ENCODE peak calls at places on chromosome X, in nine cellular contexts. P is stimulated activated CD8-positive, alpha-beta memory T cell treated with anti-CD3 and anti-CD28 coated beads, Interleukin-4, amount 100 ng/mL, for 48 hours; C is nucleus accumbens; X is frontal cortex; V is germinal center; I is fibroblast of pulmonary artery; S is upper lobe of right lung; L is GM13976; N is NCI-H460. G is an unnamed sample.

GRCh38 chrX:129478516-129478915 is 44.8 kb downstream of the SMARCA1 start:
- DNase-seq in P (no peak), V (no peak), L (no peak), C (no peak), I (peak; percentile 43), N (no peak), S (no peak), X (no peak), G (no peak)

GRCh38 chrX:72685810-72686465 is 28.2 kb downstream of the PHKA1 start:
- DNase-seq in N (no peak), I (peak; percentile 7), C (no peak), P (no peak), L (no peak), S (no peak), X (no peak), V (no peak), G (no peak)

GRCh38 chrX:115622534-115622933 is 61.6 kb downstream of the PLS3 start:
- DNase-seq in V (no peak), X (no peak), S (no peak), P (no peak), N (no peak), I (no peak), C (no peak), L (no peak), G (no peak)

GRCh38 chrX:135596495-135596894 is 76.0 kb downstream of the INTS6L start:
- DNase-seq in C (no peak), N (peak; percentile 54), L (peak; percentile 35), X (no peak), P (peak; percentile 70), S (peak; percentile 63), I (peak; percentile 34), V (peak; percentile 10), G (peak; percentile 59)

GRCh38 chrX:20252392-20253231 is 14.1 kb downstream of the RPS6KA3 start:
- DNase-seq in V (peak; percentile 43), L (peak; percentile 15), N (peak; percentile 35), P (peak; percentile 82), X (no peak), S (peak; percentile 67), C (no peak), I (peak; percentile 62), G (peak; percentile 74)

GRCh38 chrX:39729834-39730670 is 367.7 kb downstream of the BCOR start:
- DNase-seq in N (no peak), I (no peak), S (no peak), P (no peak), L (no peak), C (peak; percentile 15), V (no peak), X (no peak), G (no peak)

GRCh38 chrX:21658152-21658737 is at the start of gene KLHL34:
- DNase-seq in I (no peak), L (peak; percentile 6), C (no peak), N (no peak), S (no peak), P (peak; percentile 21), V (no peak), X (peak; percentile 20), G (peak; percentile 8)

GRCh38 chrX:101274198-101274597 is 16.9 kb downstream of the TAF7L start:
- DNase-seq in I (no peak), C (no peak), V (no peak), N (no peak), X (no peak), P (no peak), L (no peak), S (no peak), G (no peak)

GRCh38 chrX:120250522-120251271 is at the start of gene ZBTB33:
- DNase-seq in X (peak; percentile 68), P (peak; percentile 83), C (peak; percentile 74), I (peak; percentile 95), N (peak; percentile 95), L (peak; percentile 89), S (peak; percentile 94), V (peak; percentile 83), G (peak; percentile 84)

GRCh38 chrX:120309873-120310730 is 1.2 kb downstream of the TMEM255A start:
- DNase-seq in S (no peak), L (peak; percentile 27), N (no peak), V (no peak), C (no peak), I (no peak), X (no peak), P (peak; percentile 33), G (peak; percentile 10)